ENCODE peak calls at places on chromosomes 13 and 19, in seven cellular contexts. One of them, this sample, is unnamed.

GRCh38 chr13:90414691-90415596 is 932.5 kb upstream of the MIR17HG start:
- DNase-seq in mesendoderm: peak
- DNase-seq in IMR-90: peak
- DNase-seq in neuronal stem cell: no peak
- DNase-seq in H1: no peak
- DNase-seq in mesenchymal stem cell: peak
- DNase-seq in H9: no peak
- DNase-seq in this sample: no peak

GRCh38 chr19:12749938-12750521 is 1.6 kb upstream of the BEST2 start:
- DNase-seq in mesenchymal stem cell: peak
- DNase-seq in mesendoderm: no peak
- DNase-seq in neuronal stem cell: no peak
- DNase-seq in IMR-90: peak
- DNase-seq in H1: no peak
- DNase-seq in H9: no peak
- DNase-seq in this sample: peak

GRCh38 chr19:16281743-16282142 is 42.9 kb upstream of the KLF2 start:
- DNase-seq in H9: no peak
- DNase-seq in IMR-90: no peak
- DNase-seq in neuronal stem cell: no peak
- DNase-seq in H1: no peak
- DNase-seq in mesenchymal stem cell: no peak
- DNase-seq in mesendoderm: no peak
- DNase-seq in this sample: no peak

GRCh38 chr13:48896312-48896711 is 79.4 kb upstream of the FNDC3A start:
- DNase-seq in H1: no peak
- DNase-seq in mesendoderm: no peak
- DNase-seq in H9: no peak
- DNase-seq in neuronal stem cell: no peak
- DNase-seq in mesenchymal stem cell: peak
- DNase-seq in IMR-90: peak
- DNase-seq in this sample: peak

GRCh38 chr19:42290523-42291436 is 11.2 kb upstream of the PRR19 start:
- DNase-seq in H9: peak
- DNase-seq in mesendoderm: no peak
- DNase-seq in mesenchymal stem cell: peak
- DNase-seq in H1: no peak
- DNase-seq in IMR-90: no peak
- DNase-seq in neuronal stem cell: no peak
- DNase-seq in this sample: no peak

GRCh38 chr19:49331616-49332055 is 3.6 kb upstream of the CD37 start:
- DNase-seq in mesenchymal stem cell: peak
- DNase-seq in H9: peak
- DNase-seq in mesendoderm: peak
- DNase-seq in neuronal stem cell: no peak
- DNase-seq in IMR-90: peak
- DNase-seq in H1: no peak
- DNase-seq in this sample: peak

GRCh38 chr19:16019691-16020448 is 56.4 kb upstream of the TPM4 start:
- DNase-seq in H9: no peak
- DNase-seq in H1: no peak
- DNase-seq in IMR-90: no peak
- DNase-seq in mesenchymal stem cell: no peak
- DNase-seq in mesendoderm: no peak
- DNase-seq in neuronal stem cell: no peak
- DNase-seq in this sample: no peak

GRCh38 chr19:18741566-18742121 is 49.5 kb downstream of the COMP start:
- DNase-seq in H1: no peak
- DNase-seq in neuronal stem cell: no peak
- DNase-seq in H9: peak
- DNase-seq in IMR-90: no peak
- DNase-seq in mesendoderm: no peak
- DNase-seq in mesenchymal stem cell: peak
- DNase-seq in this sample: no peak

GRCh38 chr19:7478173-7478842 is 10.5 kb downstream of the PEX11G start:
- DNase-seq in mesenchymal stem cell: no peak
- DNase-seq in H1: no peak
- DNase-seq in mesendoderm: no peak
- DNase-seq in H9: no peak
- DNase-seq in neuronal stem cell: no peak
- DNase-seq in IMR-90: no peak
- DNase-seq in this sample: no peak

GRCh38 chr19:16066611-16067104 is 9.6 kb upstream of the TPM4 start:
- DNase-seq in H1: no peak
- DNase-seq in IMR-90: peak
- DNase-seq in neuronal stem cell: no peak
- DNase-seq in H9: peak
- DNase-seq in mesendoderm: no peak
- DNase-seq in mesenchymal stem cell: no peak
- DNase-seq in this sample: peak

GRCh38 chr13:79541426-79542049 is 60.6 kb downstream of the NDFIP2 start:
- DNase-seq in mesenchymal stem cell: peak
- DNase-seq in IMR-90: peak
- DNase-seq in neuronal stem cell: peak
- DNase-seq in H1: no peak
- DNase-seq in H9: no peak
- DNase-seq in mesendoderm: peak
- DNase-seq in this sample: peak

GRCh38 chr13:31997641-31998040 is 33.9 kb upstream of the FRY start:
- DNase-seq in H1: no peak
- DNase-seq in H9: no peak
- DNase-seq in neuronal stem cell: no peak
- DNase-seq in mesenchymal stem cell: no peak
- DNase-seq in mesendoderm: peak
- DNase-seq in IMR-90: no peak
- DNase-seq in this sample: peak

GRCh38 chr13:100610399-100611347 is 22.1 kb upstream of the GGACT start:
- DNase-seq in mesendoderm: no peak
- DNase-seq in H9: no peak
- DNase-seq in neuronal stem cell: no peak
- DNase-seq in mesenchymal stem cell: no peak
- DNase-seq in IMR-90: no peak
- DNase-seq in H1: no peak
- DNase-seq in this sample: no peak

GRCh38 chr19:50983625-50984292 is at the start of gene KLK7:
- DNase-seq in neuronal stem cell: no peak
- DNase-seq in mesenchymal stem cell: no peak
- DNase-seq in H1: no peak
- DNase-seq in H9: no peak
- DNase-seq in IMR-90: no peak
- DNase-seq in mesendoderm: no peak
- DNase-seq in this sample: no peak

GRCh38 chr19:48565090-48565489 is 13.1 kb downstream of the SULT2B1 start:
- DNase-seq in IMR-90: peak
- DNase-seq in neuronal stem cell: no peak
- DNase-seq in mesendoderm: no peak
- DNase-seq in H1: no peak
- DNase-seq in H9: no peak
- DNase-seq in mesenchymal stem cell: peak
- DNase-seq in this sample: peak

GRCh38 chr13:108322206-108322824 is 52.8 kb downstream of the TNFSF13B start:
- DNase-seq in H9: no peak
- DNase-seq in mesendoderm: peak
- DNase-seq in mesenchymal stem cell: peak
- DNase-seq in IMR-90: peak
- DNase-seq in neuronal stem cell: peak
- DNase-seq in H1: no peak
- DNase-seq in this sample: no peak

GRCh38 chr19:48484931-48485612 is 15.9 kb downstream of the CYTH2 start:
- DNase-seq in neuronal stem cell: no peak
- DNase-seq in mesenchymal stem cell: no peak
- DNase-seq in H1: no peak
- DNase-seq in mesendoderm: no peak
- DNase-seq in IMR-90: no peak
- DNase-seq in H9: no peak
- DNase-seq in this sample: no peak

GRCh38 chr19:5309438-5310204 is 31.0 kb downstream of the PTPRS start:
- DNase-seq in H1: no peak
- DNase-seq in mesenchymal stem cell: no peak
- DNase-seq in mesendoderm: peak
- DNase-seq in IMR-90: no peak
- DNase-seq in H9: peak
- DNase-seq in neuronal stem cell: no peak
- DNase-seq in this sample: no peak

GRCh38 chr13:49635599-49636433 is 7.5 kb downstream of the ARL11 start:
- DNase-seq in H9: peak
- DNase-seq in mesenchymal stem cell: peak
- DNase-seq in neuronal stem cell: no peak
- DNase-seq in mesendoderm: peak
- DNase-seq in IMR-90: peak
- DNase-seq in H1: peak
- DNase-seq in this sample: no peak

GRCh38 chr19:16541526-16542044 is 652 bp downstream of the CHERP start:
- DNase-seq in H1: no peak
- DNase-seq in mesenchymal stem cell: no peak
- DNase-seq in mesendoderm: no peak
- DNase-seq in neuronal stem cell: no peak
- DNase-seq in IMR-90: peak
- DNase-seq in H9: no peak
- DNase-seq in this sample: peak

GRCh38 chr19:13097331-13098258 is 5.1 kb downstream of the LYL1 start:
- DNase-seq in H1: no peak
- DNase-seq in mesendoderm: no peak
- DNase-seq in H9: no peak
- DNase-seq in IMR-90: no peak
- DNase-seq in neuronal stem cell: no peak
- DNase-seq in mesenchymal stem cell: no peak
- DNase-seq in this sample: no peak

GRCh38 chr13:33997574-33997973 is 179.6 kb downstream of the RFC3 start:
- DNase-seq in H9: no peak
- DNase-seq in mesendoderm: no peak
- DNase-seq in neuronal stem cell: no peak
- DNase-seq in mesenchymal stem cell: no peak
- DNase-seq in H1: no peak
- DNase-seq in IMR-90: no peak
- DNase-seq in this sample: no peak

GRCh38 chr19:23810496-23810895 is 51.8 kb upstream of the ZNF681 start:
- DNase-seq in mesenchymal stem cell: no peak
- DNase-seq in H9: no peak
- DNase-seq in neuronal stem cell: no peak
- DNase-seq in IMR-90: no peak
- DNase-seq in H1: no peak
- DNase-seq in mesendoderm: peak
- DNase-seq in this sample: peak

GRCh38 chr13:50419896-50420295 is 404.7 kb downstream of the KCNRG start:
- DNase-seq in mesenchymal stem cell: no peak
- DNase-seq in H1: no peak
- DNase-seq in neuronal stem cell: no peak
- DNase-seq in H9: no peak
- DNase-seq in mesendoderm: no peak
- DNase-seq in IMR-90: no peak
- DNase-seq in this sample: no peak

GRCh38 chr13:101739382-101740178 is 287.1 kb downstream of the ITGBL1 start:
- DNase-seq in mesenchymal stem cell: no peak
- DNase-seq in H1: no peak
- DNase-seq in IMR-90: no peak
- DNase-seq in mesendoderm: no peak
- DNase-seq in H9: no peak
- DNase-seq in neuronal stem cell: no peak
- DNase-seq in this sample: no peak

GRCh38 chr19:54178581-54179261 is 5.8 kb upstream of the TMC4 start:
- DNase-seq in mesenchymal stem cell: no peak
- DNase-seq in mesendoderm: peak
- DNase-seq in H1: no peak
- DNase-seq in IMR-90: no peak
- DNase-seq in neuronal stem cell: no peak
- DNase-seq in H9: peak
- DNase-seq in this sample: peak

GRCh38 chr13:66748712-66749111 is 481.4 kb downstream of the PCDH9 start:
- DNase-seq in H9: no peak
- DNase-seq in neuronal stem cell: no peak
- DNase-seq in mesenchymal stem cell: peak
- DNase-seq in IMR-90: no peak
- DNase-seq in H1: no peak
- DNase-seq in mesendoderm: no peak
- DNase-seq in this sample: no peak

GRCh38 chr19:55080915-55081772 is 5.5 kb downstream of the EPS8L1 start:
- DNase-seq in H9: peak
- DNase-seq in neuronal stem cell: no peak
- DNase-seq in IMR-90: peak
- DNase-seq in mesendoderm: peak
- DNase-seq in mesenchymal stem cell: peak
- DNase-seq in H1: peak
- DNase-seq in this sample: peak

DNA sequence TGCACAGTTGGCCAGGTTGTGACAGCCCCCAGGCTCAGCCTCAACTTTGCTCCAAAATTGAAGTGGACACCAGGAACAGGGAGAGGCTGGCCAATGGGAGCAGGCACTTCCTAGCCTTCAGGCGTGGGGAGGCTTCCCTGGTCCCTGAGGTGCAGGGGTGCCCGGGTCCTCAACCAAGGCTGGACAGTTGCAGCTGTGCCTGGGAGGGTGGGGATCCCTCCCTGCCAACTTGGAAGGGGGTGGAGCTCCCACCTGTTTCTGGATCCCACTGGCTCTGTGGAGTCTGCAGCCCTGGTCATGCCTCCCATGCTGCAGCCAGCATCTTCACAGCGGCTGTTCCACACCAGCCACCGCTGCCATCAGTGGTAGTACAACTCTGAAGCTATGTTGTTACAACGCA is 502.8 kb upstream of the SLITRK5 start:
- DNase-seq in neuronal stem cell: no peak
- DNase-seq in mesendoderm: no peak
- DNase-seq in IMR-90: no peak
- DNase-seq in mesenchymal stem cell: no peak
- DNase-seq in H1: no peak
- DNase-seq in H9: no peak
- DNase-seq in this sample: no peak
- H2BK120ac ChIP-seq in neuronal stem cell: peak
- H2BK120ac ChIP-seq in mesendoderm: no peak
- H2BK120ac ChIP-seq in IMR-90: no peak
- H2BK120ac ChIP-seq in mesenchymal stem cell: no peak
- H2BK120ac ChIP-seq in H1: no peak
- H2BK120ac ChIP-seq in H9: no peak
- H2BK120ac ChIP-seq in this sample: no peak

GRCh38 chr19:57672466-57672865 is 3.7 kb downstream of the ZSCAN4 start:
- DNase-seq in mesenchymal stem cell: no peak
- DNase-seq in IMR-90: no peak
- DNase-seq in neuronal stem cell: no peak
- DNase-seq in H9: no peak
- DNase-seq in mesendoderm: no peak
- DNase-seq in H1: no peak
- DNase-seq in this sample: peak
- H2BK120ac ChIP-seq in mesenchymal stem cell: no peak
- H2BK120ac ChIP-seq in IMR-90: no peak
- H2BK120ac ChIP-seq in neuronal stem cell: no peak
- H2BK120ac ChIP-seq in H9: no peak
- H2BK120ac ChIP-seq in mesendoderm: no peak
- H2BK120ac ChIP-seq in H1: no peak
- H2BK120ac ChIP-seq in this sample: no peak

GRCh38 chr13:113734099-113734825 is 24.8 kb upstream of the TMEM255B start:
- DNase-seq in H1: no peak
- DNase-seq in mesendoderm: no peak
- DNase-seq in neuronal stem cell: no peak
- DNase-seq in mesenchymal stem cell: no peak
- DNase-seq in H9: no peak
- DNase-seq in IMR-90: no peak
- DNase-seq in this sample: no peak
- H2BK120ac ChIP-seq in H1: no peak
- H2BK120ac ChIP-seq in mesendoderm: no peak
- H2BK120ac ChIP-seq in neuronal stem cell: no peak
- H2BK120ac ChIP-seq in mesenchymal stem cell: no peak
- H2BK120ac ChIP-seq in H9: no peak
- H2BK120ac ChIP-seq in IMR-90: no peak
- H2BK120ac ChIP-seq in this sample: no peak

GRCh38 chr19:3830841-3831589 is 37.8 kb downstream of the ZFR2 start:
- DNase-seq in IMR-90: no peak
- DNase-seq in H1: no peak
- DNase-seq in neuronal stem cell: no peak
- DNase-seq in mesendoderm: no peak
- DNase-seq in mesenchymal stem cell: no peak
- DNase-seq in H9: no peak
- DNase-seq in this sample: no peak
- H2BK120ac ChIP-seq in IMR-90: no peak
- H2BK120ac ChIP-seq in H1: no peak
- H2BK120ac ChIP-seq in neuronal stem cell: no peak
- H2BK120ac ChIP-seq in mesendoderm: no peak
- H2BK120ac ChIP-seq in mesenchymal stem cell: no peak
- H2BK120ac ChIP-seq in H9: no peak
- H2BK120ac ChIP-seq in this sample: no peak